ENCODE peak calls at places on chromosomes 7 and 10, in six cellular contexts. P is GM23248, Y is pancreas, G is transverse colon, L is fibroblast of lung, J is aorta. E is an unnamed sample.

GRCh38 chr7:16484453-16485158 is 19.1 kb upstream of the SOSTDC1 start:
- DNase-seq in P (peak; percentile 42), Y (no peak), G (no peak), L (peak; percentile 43), J (no peak), E (no peak)

GRCh38 chr7:112938895-112939588 is 147.6 kb downstream of the GPR85 start:
- DNase-seq in P (peak; percentile 70), Y (peak; percentile 75), G (peak; percentile 16), L (peak; percentile 31), J (peak; percentile 62), E (peak; percentile 33)

GRCh38 chr10:27448926-27449325 is 55.2 kb upstream of the RAB18 start:
- DNase-seq in P (peak; percentile 82), Y (no peak), G (no peak), L (peak; percentile 5), J (no peak), E (no peak)

GRCh38 chr10:16923309-16923708 is 106.1 kb upstream of the RSU1 start:
- DNase-seq in P (no peak), Y (no peak), G (no peak), L (no peak), J (no peak), E (no peak)

GRCh38 chr7:80036107-80036506 is 98.5 kb upstream of the GNAI1 start:
- DNase-seq in P (no peak), Y (no peak), G (no peak), L (no peak), J (no peak), E (no peak)

GRCh38 chr10:97020452-97021400 is 165.0 kb downstream of the SLIT1 start:
- DNase-seq in P (no peak), Y (peak; percentile 81), G (no peak), L (no peak), J (peak; percentile 60), E (peak; percentile 40)

GRCh38 chr7:92987095-92987494 is 130.7 kb downstream of the SAMD9 start:
- DNase-seq in P (peak; percentile 52), Y (no peak), G (no peak), L (peak; percentile 67), J (no peak), E (no peak)

GRCh38 chr10:113199459-113199858 is 249.4 kb downstream of the TCF7L2 start:
- DNase-seq in P (peak; percentile 72), Y (no peak), G (no peak), L (peak; percentile 30), J (no peak), E (no peak)

GRCh38 chr10:132229834-132230556 is 43.2 kb downstream of the DPYSL4 start:
- DNase-seq in P (no peak), Y (peak; percentile 47), G (peak; percentile 22), L (peak; percentile 12), J (peak; percentile 74), E (no peak)

GRCh38 chr7:39700932-39701331 is 77.6 kb downstream of the RALA start:
- DNase-seq in P (no peak), Y (no peak), G (peak; percentile 35), L (no peak), J (peak; percentile 82), E (no peak)

GRCh38 chr10:103693070-103693811 is 162.1 kb downstream of the SH3PXD2A start:
- DNase-seq in P (peak; percentile 77), Y (no peak), G (peak; percentile 31), L (no peak), J (no peak), E (no peak)

GRCh38 chr7:55053651-55054226 is 34.9 kb downstream of the EGFR start:
- DNase-seq in P (peak; percentile 76), Y (no peak), G (no peak), L (no peak), J (peak; percentile 48), E (no peak)

GRCh38 chr7:55054252-55054651 is 35.4 kb downstream of the EGFR start:
- DNase-seq in P (peak; percentile 37), Y (no peak), G (no peak), L (no peak), J (peak; percentile 58), E (no peak)

GRCh38 chr7:55050286-55050685 is 31.5 kb downstream of the EGFR start:
- DNase-seq in P (no peak), Y (no peak), G (no peak), L (no peak), J (no peak), E (no peak)

GRCh38 chr7:55052726-55053431 is 34.1 kb downstream of the EGFR start:
- DNase-seq in P (peak; percentile 87), Y (no peak), G (no peak), L (no peak), J (no peak), E (no peak)

DNA sequence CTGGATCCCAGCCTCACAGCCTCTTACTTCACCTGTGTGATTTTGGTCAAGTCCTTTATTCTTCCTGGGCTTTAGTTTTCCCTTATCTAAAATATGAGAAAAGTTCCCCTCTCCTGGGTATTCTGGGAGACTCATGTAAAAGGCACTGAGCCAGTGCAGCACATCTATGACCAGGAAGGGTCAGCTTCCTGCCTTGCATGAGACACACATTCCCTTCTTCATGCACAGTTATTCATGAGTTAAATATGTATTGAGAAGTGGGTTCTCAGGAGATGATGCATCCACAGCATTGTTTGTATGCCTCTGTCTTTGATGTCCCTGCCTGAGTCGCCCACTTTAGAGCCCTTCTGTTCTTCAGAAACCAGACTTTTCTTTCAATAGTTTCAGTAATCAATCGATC is 33.3 kb downstream of the EGFR start:
- DNase-seq in P (peak; percentile 92), Y (no peak), G (no peak), L (peak; percentile 56), J (no peak), E (no peak)
- H3K27ac ChIP-seq in P (peak overlapping the region; percentile 99), Y (no peak overlapping the region), G (no peak overlapping the region), L (peak overlapping the region; percentile 82), J (no peak overlapping the region), E (no peak overlapping the region)

GRCh38 chr7:69126896-69127479 is 471.3 kb upstream of the AUTS2 start:
- DNase-seq in P (no peak), Y (no peak), G (no peak), L (no peak), J (no peak), E (no peak)
- H3K27ac ChIP-seq in P (no peak overlapping the region), Y (no peak overlapping the region), G (no peak overlapping the region), L (no peak overlapping the region), J (no peak overlapping the region), E (no peak overlapping the region)

DNA sequence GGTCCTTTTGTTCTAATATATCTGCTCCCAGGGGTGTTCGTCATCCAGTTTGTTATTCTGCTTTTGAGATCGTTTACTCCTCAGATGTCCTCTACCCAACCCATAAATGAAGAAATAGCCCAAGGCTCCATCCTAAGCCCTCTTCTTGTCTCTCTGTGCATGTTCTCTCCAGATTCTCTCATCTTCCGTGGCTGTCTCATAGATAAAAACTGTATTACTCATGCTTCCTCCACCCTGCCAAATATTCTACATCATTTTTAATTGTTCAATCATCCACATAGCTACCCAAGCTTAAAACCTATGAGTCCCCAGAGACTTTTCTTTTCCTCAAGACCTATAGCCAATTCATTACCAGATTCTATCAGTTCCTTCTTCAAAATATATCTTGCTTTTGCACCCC is 44.9 kb downstream of the CAV1 start:
- DNase-seq in P (peak; percentile 95), Y (no peak), G (no peak), L (peak; percentile 68), J (no peak), E (no peak)
- H3K27ac ChIP-seq in P (peak overlapping the region; percentile 90), Y (no peak overlapping the region), G (no peak overlapping the region), L (peak overlapping the region; percentile 65), J (no peak overlapping the region), E (no peak overlapping the region)

GRCh38 chr10:47276071-47276470 is 23.9 kb upstream of the GDF10 start:
- DNase-seq in P (no peak), Y (no peak), G (no peak), L (no peak), J (no peak), E (no peak)
- H3K27ac ChIP-seq in P (no peak overlapping the region), Y (no peak overlapping the region), G (no peak overlapping the region), L (no peak overlapping the region), J (no peak overlapping the region), E (no peak overlapping the region)

E was measured in heart right ventricle.